ENCODE peak calls at places on chromosomes 4 and X, in seven cellular contexts. Y is mammary epithelial cell, I is endodermal cell, E is Peyer's patch, K is astrocyte of the spinal cord, P is ascending aorta, T is Calu3. X is an unnamed sample.

GRCh38 chr4:160127211-160127610 is 1024.3 kb downstream of the RAPGEF2 start:
- DNase-seq in Y (no peak), I (no peak), E (no peak), K (no peak), P (no peak), T (no peak), X (no peak)

GRCh38 chr4:2825184-2825506 is 18.5 kb upstream of the ADD1 start:
- DNase-seq in Y (no peak), I (no peak), E (no peak), K (no peak), P (no peak), T (no peak), X (no peak)

GRCh38 chr4:9782136-9782436 is 652 bp downstream of the DRD5 start:
- DNase-seq in Y (no peak), I (no peak), E (no peak), K (no peak), P (no peak), T (no peak), X (no peak)

GRCh38 chrX:129787336-129788055 is 7.7 kb downstream of the SASH3 start:
- DNase-seq in Y (no peak), I (no peak), E (no peak), K (no peak), P (no peak), T (no peak), X (no peak)

GRCh38 chrX:50913520-50913919 is 3.0 kb downstream of the BMP15 start:
- DNase-seq in Y (no peak), I (no peak), E (no peak), K (no peak), P (no peak), T (no peak), X (no peak)

GRCh38 chr4:1290165-1290977 is 680 bp downstream of the MAEA start:
- DNase-seq in Y (peak), I (no peak), E (no peak), K (no peak), P (no peak), T (peak), X (no peak)

GRCh38 chrX:1727531-1728027 is 112.7 kb downstream of the ASMT start:
- DNase-seq in Y (peak), I (peak), E (no peak), K (no peak), P (no peak), T (peak), X (no peak)

GRCh38 chrX:87525771-87526229 is 8.2 kb downstream of the KLHL4 start:
- DNase-seq in Y (peak), I (no peak), E (no peak), K (peak), P (no peak), T (no peak), X (no peak)

GRCh38 chr4:149605601-149606378 is 209.9 kb downstream of the IQCM start:
- DNase-seq in Y (peak), I (peak), E (no peak), K (peak), P (no peak), T (no peak), X (no peak)

GRCh38 chrX:47619486-47620302 is at the start of gene SYN1:
- DNase-seq in Y (peak), I (peak), E (peak), K (peak), P (peak), T (peak), X (no peak)
- TF ChIP-seq CTCF in Y (peak), I (no peak), E (peak), K (no peak), P (no peak), T (no peak), X (no peak)

DNA sequence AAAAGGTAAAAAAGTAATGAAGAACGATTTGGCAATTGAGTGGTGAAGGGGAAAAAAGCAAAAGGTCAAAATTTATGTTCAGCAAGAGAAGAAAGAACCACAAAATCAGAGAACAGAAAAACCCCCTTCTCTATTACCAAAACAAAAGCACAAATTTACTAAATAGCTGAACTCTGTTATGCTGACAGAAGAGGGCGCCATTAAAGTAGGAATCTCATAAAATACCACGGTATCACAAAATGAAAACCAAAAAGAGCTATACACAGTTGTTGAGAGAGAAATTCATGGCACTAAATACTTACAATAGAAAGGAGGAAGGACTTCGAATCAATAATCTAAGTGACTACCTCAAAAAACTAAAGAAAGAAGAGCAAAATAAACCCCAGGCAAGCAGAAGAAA is 69.6 kb upstream of the CXorf66 start:
- DNase-seq in Y (no peak), I (no peak), E (no peak), K (peak), P (no peak), T (no peak), X (no peak)
- TF ChIP-seq CTCF in Y (peak), I (peak), E (peak), K (peak), P (no peak), T (no peak), X (no peak)

DNA sequence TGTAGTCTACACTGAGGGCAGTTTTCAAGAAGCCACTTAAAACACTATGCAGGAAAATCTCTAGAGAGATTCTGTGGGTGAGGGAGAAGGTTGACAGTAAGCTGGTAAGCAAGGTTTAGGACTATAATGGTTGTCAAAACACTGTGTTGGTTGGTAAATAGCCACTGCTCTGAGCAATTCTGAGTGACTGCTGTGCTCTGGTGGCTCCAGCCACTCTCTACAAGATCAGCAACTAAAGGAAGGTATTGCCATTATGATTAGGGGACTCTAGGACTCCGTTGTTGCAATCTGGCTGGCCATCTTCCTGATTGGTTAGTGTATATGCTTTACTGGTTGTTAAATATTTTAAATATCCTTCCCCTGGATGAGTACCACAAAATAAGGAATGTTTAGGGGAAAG is 5.5 kb upstream of the FAM47E start:
- DNase-seq in Y (no peak), I (no peak), E (no peak), K (no peak), P (no peak), T (no peak), X (no peak)
- TF ChIP-seq CTCF in Y (peak), I (no peak), E (peak), K (no peak), P (no peak), T (no peak), X (no peak)

GRCh38 chr4:123662827-123663226 is 266.2 kb downstream of the SPRY1 start:
- DNase-seq in Y (no peak), I (no peak), E (no peak), K (no peak), P (no peak), T (no peak), X (no peak)

GRCh38 chr4:123659759-123660158 is 263.2 kb downstream of the SPRY1 start:
- DNase-seq in Y (peak), I (no peak), E (no peak), K (peak), P (no peak), T (peak), X (no peak)

GRCh38 chr4:123666486-123666885 is 269.9 kb downstream of the SPRY1 start:
- DNase-seq in Y (no peak), I (no peak), E (no peak), K (no peak), P (no peak), T (no peak), X (no peak)

GRCh38 chr4:123659262-123659661 is 262.7 kb downstream of the SPRY1 start:
- DNase-seq in Y (no peak), I (no peak), E (no peak), K (no peak), P (no peak), T (no peak), X (no peak)

DNA sequence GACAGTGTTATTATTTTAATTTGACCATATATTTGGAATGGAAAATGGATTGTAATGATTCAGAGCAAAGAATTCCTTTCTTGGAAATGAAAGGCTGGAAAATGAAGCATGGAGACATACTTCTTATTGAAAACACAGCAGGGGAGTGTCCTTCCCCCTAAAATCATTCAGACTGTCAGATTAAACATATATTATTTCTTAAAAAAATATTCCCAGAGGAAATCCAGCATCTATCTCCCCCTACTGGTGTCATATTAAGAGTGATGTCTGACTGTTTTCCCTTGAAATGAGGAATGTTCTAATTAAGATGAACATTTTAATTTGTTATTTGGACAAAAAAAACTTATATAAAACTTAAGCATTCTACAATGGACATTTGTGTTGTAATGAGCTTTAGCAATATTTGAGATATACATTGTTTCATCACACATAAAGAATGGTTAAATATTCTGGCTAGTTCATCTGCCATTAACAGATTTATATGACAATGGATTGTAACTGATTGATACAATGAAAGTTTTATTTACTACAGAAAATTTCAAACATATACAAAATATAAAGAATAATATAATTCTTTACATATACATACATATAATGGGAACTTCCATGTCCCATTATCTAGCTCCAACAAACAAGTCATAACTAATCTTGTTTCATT is 264.6 kb downstream of the SPRY1 start:
- DNase-seq in Y (no peak), I (no peak), E (no peak), K (peak), P (no peak), T (no peak), X (no peak)
- TF ChIP-seq CTCF in Y (peak), I (peak), E (peak), K (peak), P (peak), T (peak), X (no peak)

GRCh38 chrX:52217494-52218160 is 32.9 kb downstream of the MAGED4 start:
- DNase-seq in Y (no peak), I (peak), E (no peak), K (no peak), P (no peak), T (no peak), X (no peak)
- TF ChIP-seq CTCF in Y (no peak), I (peak), E (no peak), K (no peak), P (no peak), T (no peak), X (no peak)

GRCh38 chrX:63764946-63765345 is 20.1 kb downstream of the ARHGEF9 start:
- DNase-seq in Y (peak), I (no peak), E (no peak), K (peak), P (no peak), T (no peak), X (no peak)

GRCh38 chrX:63765692-63766091 is 19.3 kb downstream of the ARHGEF9 start:
- DNase-seq in Y (no peak), I (no peak), E (no peak), K (no peak), P (no peak), T (no peak), X (no peak)

GRCh38 chrX:63755892-63756291 is 29.1 kb downstream of the ARHGEF9 start:
- DNase-seq in Y (no peak), I (no peak), E (no peak), K (no peak), P (no peak), T (no peak), X (no peak)

DNA sequence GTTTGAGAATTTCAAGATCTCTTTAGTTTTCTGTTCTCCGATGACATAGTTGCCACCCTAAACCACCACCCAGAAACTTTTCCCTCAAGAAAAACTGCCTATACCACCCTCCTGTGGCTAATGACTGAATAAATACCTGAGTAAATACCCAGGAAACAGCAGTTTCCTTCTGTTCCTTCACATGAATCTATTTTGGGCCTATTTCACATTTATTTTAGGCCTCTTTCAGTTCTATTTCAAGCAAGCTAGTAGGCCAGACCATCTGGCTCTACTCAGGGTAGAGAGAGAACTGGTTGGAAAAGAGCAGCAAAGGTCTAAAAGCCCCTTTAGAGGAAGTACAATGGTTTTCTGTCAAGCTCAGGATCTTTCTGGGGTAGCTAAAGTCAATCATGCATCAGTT is 23.4 kb downstream of the ARHGEF9 start:
- DNase-seq in Y (no peak), I (no peak), E (no peak), K (no peak), P (no peak), T (no peak), X (no peak)
- TF ChIP-seq CTCF in Y (peak), I (peak), E (peak), K (no peak), P (peak), T (no peak), X (no peak)

GRCh38 chr4:130356873-130357272 is 1260.9 kb downstream of the C4orf33 start:
- DNase-seq in Y (no peak), I (no peak), E (no peak), K (no peak), P (no peak), T (no peak), X (no peak)

GRCh38 chr4:130361616-130362015 is 1265.7 kb downstream of the C4orf33 start:
- DNase-seq in Y (no peak), I (no peak), E (no peak), K (no peak), P (no peak), T (no peak), X (no peak)

DNA sequence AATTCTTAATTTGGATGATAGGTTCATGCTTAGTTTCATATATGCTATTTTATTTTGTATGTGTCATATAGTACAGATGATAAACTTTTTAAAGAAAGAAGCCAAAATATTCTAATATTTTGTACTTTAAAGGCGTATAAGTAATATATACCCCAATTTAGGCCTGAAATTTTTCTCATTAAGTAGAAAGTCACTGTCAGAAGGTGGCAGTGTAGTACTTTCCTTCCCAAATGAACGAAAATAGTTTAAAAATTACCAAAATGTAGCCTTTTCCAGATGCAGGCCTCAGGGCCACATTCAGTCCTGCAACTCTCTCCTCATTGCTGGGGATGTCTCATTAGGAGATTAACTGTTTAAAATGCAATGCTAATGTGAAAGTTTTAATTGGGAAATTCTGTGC is 1263.6 kb downstream of the C4orf33 start:
- DNase-seq in Y (no peak), I (no peak), E (no peak), K (peak), P (no peak), T (no peak), X (no peak)
- TF ChIP-seq CTCF in Y (peak), I (peak), E (no peak), K (peak), P (no peak), T (no peak), X (no peak)